ENCODE peak calls at places on chromosome 17, in six cellular contexts. U is EL, W is GM23248, Q is neural crest cell, J is mammary epithelial cell, G is NCI-H460. Z is an unnamed sample.

GRCh38 chr17:38879878-38880727 is 10.2 kb downstream of the LASP1 start:
- DNase-seq in Q (no peak), U (peak; percentile 98), G (peak; percentile 53), W (peak; percentile 89), J (peak; percentile 77), Z (no peak)

GRCh38 chr17:49359990-49360795 is 1.9 kb downstream of the ZNF652 start:
- DNase-seq in U (no peak), J (no peak), G (no peak), W (peak; percentile 23), Q (no peak), Z (no peak)

GRCh38 chr17:82412535-82413520 is 5.3 kb upstream of the HEXD start:
- DNase-seq in J (no peak), W (no peak), Q (no peak), U (no peak), G (no peak), Z (no peak)

GRCh38 chr17:73838815-73839214 is 194.6 kb upstream of the SDK2 start:
- DNase-seq in Q (no peak), W (no peak), J (no peak), U (no peak), G (no peak), Z (no peak)

GRCh38 chr17:46774108-46774737 is 44.3 kb downstream of the WNT3 start:
- DNase-seq in U (no peak), Q (no peak), W (peak; percentile 29), G (no peak), J (no peak), Z (no peak)

GRCh38 chr17:13757871-13758270 is 156.1 kb upstream of the HS3ST3A1 start:
- DNase-seq in U (no peak), G (no peak), W (no peak), Q (no peak), J (no peak), Z (no peak)

GRCh38 chr17:48678141-48678971 is 44.0 kb downstream of the PRAC1 start:
- DNase-seq in W (peak; percentile 72), J (peak; percentile 69), U (peak; percentile 62), Q (peak; percentile 76), G (peak; percentile 58), Z (peak; percentile 27)

GRCh38 chr17:34720760-34721159 is 141.4 kb downstream of the TMEM132E start:
- DNase-seq in G (no peak), Q (no peak), W (peak; percentile 89), U (peak; percentile 32), J (peak; percentile 27), Z (peak; percentile 44)

GRCh38 chr17:36703860-36704266 is 102.5 kb downstream of the MRM1 start:
- DNase-seq in J (peak; percentile 12), Q (peak; percentile 74), U (peak; percentile 23), G (peak; percentile 34), W (peak; percentile 46), Z (no peak)

GRCh38 chr17:74748529-74749261 is at the start of gene NHERF1:
- DNase-seq in W (peak; percentile 97), Q (peak; percentile 91), G (peak; percentile 91), U (peak; percentile 94), J (peak; percentile 93), Z (peak; percentile 65)

GRCh38 chr17:80945736-80946135 is 45.9 kb upstream of the CHMP6 start:
- DNase-seq in G (no peak), J (no peak), U (no peak), W (no peak), Q (no peak), Z (no peak)

GRCh38 chr17:12024332-12024731 is 3.7 kb downstream of the MAP2K4 start:
- DNase-seq in U (peak; percentile 67), J (peak; percentile 89), W (peak; percentile 64), G (no peak), Q (no peak), Z (peak; percentile 78)

GRCh38 chr17:50375858-50376538 is 3.0 kb downstream of the EME1 start:
- DNase-seq in G (no peak), Q (no peak), J (no peak), W (no peak), U (no peak), Z (no peak)

GRCh38 chr17:68302066-68302564 is 10.8 kb downstream of the ARSG start:
- DNase-seq in Q (no peak), J (no peak), U (no peak), G (no peak), W (peak; percentile 5), Z (no peak)

GRCh38 chr17:63249256-63250006 is 196.7 kb downstream of the CYB561 start:
- DNase-seq in U (no peak), W (no peak), G (no peak), Q (no peak), J (no peak), Z (no peak)